ENCODE peak calls at places on chromosomes 13 and 19, in eight cellular contexts. H is heart right ventricle, E is gastrocnemius medialis, W is tibial nerve, B is uterus, A is choroid plexus epithelial cell, J is left lung, U is fibroblast of mammary gland. O is an unnamed sample.

GRCh38 chr13:100306444-100306999 is 217.6 kb downstream of the PCCA start:
- DNase-seq in H (no peak), E (no peak), W (no peak), B (no peak), A (peak), J (no peak), U (no peak), O (no peak)

GRCh38 chr19:3586124-3586626 is 897 bp downstream of the GIPC3 start:
- DNase-seq in H (no peak), E (no peak), W (no peak), B (no peak), A (no peak), J (no peak), U (no peak), O (no peak)

GRCh38 chr19:48413879-48414623 is 20.6 kb downstream of the GRIN2D start:
- DNase-seq in H (no peak), E (no peak), W (no peak), B (no peak), A (no peak), J (no peak), U (no peak), O (no peak)

GRCh38 chr19:38727306-38727867 is 16.9 kb downstream of the CAPN12 start:
- DNase-seq in H (no peak), E (no peak), W (no peak), B (peak), A (no peak), J (no peak), U (no peak), O (no peak)

GRCh38 chr13:19910336-19911072 is 47.1 kb upstream of the ZMYM5 start:
- DNase-seq in H (no peak), E (no peak), W (no peak), B (no peak), A (peak), J (no peak), U (peak), O (peak)

GRCh38 chr13:114129649-114130062 is 2.8 kb downstream of the RASA3 start:
- DNase-seq in H (no peak), E (no peak), W (no peak), B (no peak), A (no peak), J (no peak), U (no peak), O (no peak)

GRCh38 chr13:112670864-112671263 is 19.0 kb upstream of the ATP11A start:
- DNase-seq in H (no peak), E (no peak), W (no peak), B (no peak), A (no peak), J (no peak), U (no peak), O (no peak)

GRCh38 chr13:30759748-30760147 is 24.4 kb downstream of the ALOX5AP start:
- DNase-seq in H (no peak), E (no peak), W (no peak), B (no peak), A (peak), J (no peak), U (no peak), O (peak)

GRCh38 chr13:113115363-113116205 is 7.0 kb upstream of the F10 start:
- DNase-seq in H (no peak), E (no peak), W (no peak), B (no peak), A (no peak), J (peak), U (no peak), O (no peak)

GRCh38 chr13:46119883-46120614 is 15.2 kb upstream of the CPB2 start:
- DNase-seq in H (no peak), E (no peak), W (no peak), B (no peak), A (peak), J (peak), U (peak), O (peak)

GRCh38 chr13:103255587-103256301 is 189.5 kb upstream of the SLC10A2 start:
- DNase-seq in H (no peak), E (no peak), W (no peak), B (no peak), A (no peak), J (no peak), U (no peak), O (no peak)

GRCh38 chr19:10116085-10116865 is 3.4 kb downstream of the EIF3G start:
- DNase-seq in H (no peak), E (peak), W (no peak), B (no peak), A (no peak), J (no peak), U (no peak), O (no peak)

GRCh38 chr19:49438261-49438660 is 3.1 kb downstream of the SLC17A7 start:
- DNase-seq in H (no peak), E (no peak), W (no peak), B (no peak), A (no peak), J (no peak), U (no peak), O (no peak)

GRCh38 chr13:41696163-41697003 is 239.0 kb downstream of the RGCC start:
- DNase-seq in H (no peak), E (no peak), W (no peak), B (no peak), A (peak), J (no peak), U (peak), O (peak)

GRCh38 chr13:35789335-35790166 is 313.1 kb upstream of the MAB21L1 start:
- DNase-seq in H (no peak), E (no peak), W (no peak), B (no peak), A (peak), J (no peak), U (peak), O (peak)

GRCh38 chr19:43432866-43433673 is 18.4 kb downstream of the TEX101 start:
- DNase-seq in H (peak), E (no peak), W (no peak), B (peak), A (peak), J (peak), U (peak), O (peak)

GRCh38 chr13:56352356-56352755 is 788.4 kb upstream of the PRR20A start:
- DNase-seq in H (no peak), E (no peak), W (no peak), B (no peak), A (no peak), J (no peak), U (no peak), O (no peak)

GRCh38 chr19:35742121-35742724 is at the start of gene IGFLR1:
- DNase-seq in H (no peak), E (no peak), W (no peak), B (no peak), A (no peak), J (peak), U (no peak), O (no peak)

GRCh38 chr13:31588923-31589322 is 150.4 kb upstream of the RXFP2 start:
- DNase-seq in H (no peak), E (no peak), W (no peak), B (no peak), A (no peak), J (no peak), U (no peak), O (no peak)

GRCh38 chr19:58154287-58154678 is 3.7 kb upstream of the ZNF329 start:
- DNase-seq in H (peak), E (no peak), W (no peak), B (peak), A (peak), J (peak), U (peak), O (peak)

GRCh38 chr13:83450586-83450985 is 431.7 kb downstream of the SLITRK1 start:
- DNase-seq in H (no peak), E (no peak), W (no peak), B (no peak), A (peak), J (no peak), U (no peak), O (peak)

GRCh38 chr13:110023729-110024645 is 237.6 kb upstream of the IRS2 start:
- DNase-seq in H (peak), E (peak), W (no peak), B (peak), A (peak), J (no peak), U (peak), O (peak)

GRCh38 chr13:47415048-47415447 is 518.2 kb upstream of the HTR2A start:
- DNase-seq in H (no peak), E (no peak), W (no peak), B (no peak), A (peak), J (no peak), U (no peak), O (peak)

GRCh38 chr19:16778796-16779411 is 50.3 kb upstream of the SIN3B start:
- DNase-seq in H (peak), E (no peak), W (no peak), B (peak), A (peak), J (no peak), U (peak), O (peak)

GRCh38 chr19:13241321-13242104 is 91.3 kb downstream of the IER2 start:
- DNase-seq in H (no peak), E (no peak), W (no peak), B (no peak), A (no peak), J (no peak), U (peak), O (no peak)

GRCh38 chr19:17496337-17496997 is 15.0 kb upstream of the PGLS start:
- DNase-seq in H (peak), E (no peak), W (no peak), B (peak), A (peak), J (peak), U (peak), O (peak)

GRCh38 chr19:51689751-51690358 is 3.3 kb upstream of the SPACA6 start:
- DNase-seq in H (peak), E (no peak), W (no peak), B (peak), A (peak), J (peak), U (no peak), O (peak)

GRCh38 chr19:58562126-58563033 is 4.0 kb upstream of the UBE2M start:
- DNase-seq in H (no peak), E (no peak), W (no peak), B (no peak), A (peak), J (peak), U (peak), O (peak)

GRCh38 chr13:112850273-112850672 is 118.7 kb upstream of the MCF2L start:
- DNase-seq in H (no peak), E (no peak), W (no peak), B (no peak), A (no peak), J (peak), U (no peak), O (no peak)

GRCh38 chr13:44211286-44211685 is 162.3 kb upstream of the SERP2 start:
- DNase-seq in H (no peak), E (no peak), W (no peak), B (no peak), A (no peak), J (no peak), U (no peak), O (no peak)

GRCh38 chr19:31066385-31066784 is 282.9 kb downstream of the TSHZ3 start:
- DNase-seq in H (no peak), E (no peak), W (no peak), B (no peak), A (peak), J (no peak), U (peak), O (peak)

GRCh38 chr19:4172861-4173473 is 9.4 kb downstream of the SIRT6 start:
- DNase-seq in H (peak), E (no peak), W (no peak), B (no peak), A (peak), J (peak), U (no peak), O (peak)

DNA sequence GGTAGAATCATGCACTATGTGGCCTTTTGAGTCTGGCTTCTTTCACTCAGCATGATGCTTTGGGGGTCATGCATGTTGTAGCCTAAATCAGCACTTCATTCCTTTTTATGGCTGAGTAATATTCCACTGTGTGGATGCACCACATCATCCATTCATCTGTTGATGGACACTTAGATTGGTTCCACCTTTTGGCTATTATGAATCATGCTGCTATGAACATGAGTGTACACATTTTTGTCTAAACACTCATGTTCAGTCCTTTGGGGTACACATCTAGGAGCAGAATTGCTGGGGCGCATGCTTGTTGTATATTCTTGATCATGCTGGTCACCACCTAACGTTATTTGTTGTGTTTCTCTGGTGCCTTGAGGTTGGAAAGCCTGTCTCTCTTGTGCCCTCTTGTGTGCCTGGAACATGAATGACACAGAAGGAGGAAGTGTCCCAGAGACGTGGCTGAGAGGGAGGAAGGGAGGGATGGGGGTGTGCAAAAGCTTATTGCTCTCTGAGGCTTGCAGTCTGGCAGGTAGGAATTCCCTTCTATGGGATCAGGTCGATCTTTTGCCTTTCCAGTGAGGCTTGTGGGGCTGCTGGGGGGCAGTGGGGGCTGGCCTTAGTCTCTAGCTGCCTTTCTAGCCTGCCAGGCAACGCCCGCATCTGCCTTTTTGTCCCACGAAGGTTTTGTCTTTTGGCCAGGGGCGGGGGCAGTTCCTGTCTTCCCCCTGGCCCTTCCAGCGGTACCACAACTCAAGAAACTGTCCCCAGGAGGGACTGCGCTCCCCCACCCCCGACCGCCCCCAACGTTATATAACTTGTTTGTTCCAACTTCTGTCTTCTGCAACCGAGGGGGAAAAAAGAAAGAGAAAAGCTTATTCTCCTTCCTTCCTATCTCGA is 7.6 kb downstream of the KLHL26 start:
- DNase-seq in H (peak), E (no peak), W (no peak), B (no peak), A (no peak), J (no peak), U (peak), O (no peak)
- TF ChIP-seq CTCF in H (no peak), E (no peak), W (no peak), B (no peak), A (no peak), J (no peak), U (no peak), O (no peak)

GRCh38 chr19:47253467-47253881 is 2.9 kb upstream of the CCDC9 start:
- DNase-seq in H (no peak), E (no peak), W (no peak), B (no peak), A (peak), J (no peak), U (peak), O (peak)
- H3K4me3 ChIP-seq in H (no peak), E (no peak), W (no peak), B (no peak), A (no peak), J (no peak), U (no peak), O (no peak)

GRCh38 chr19:5341448-5341820 is 822 bp upstream of the PTPRS start:
- DNase-seq in H (no peak), E (no peak), W (no peak), B (no peak), A (no peak), J (no peak), U (no peak), O (no peak)

GRCh38 chr19:5338661-5339469 is 1.7 kb downstream of the PTPRS start:
- DNase-seq in H (no peak), E (no peak), W (no peak), B (no peak), A (no peak), J (no peak), U (no peak), O (no peak)

GRCh38 chr19:5340637-5341447 is at the start of gene PTPRS:
- DNase-seq in H (peak), E (peak), W (peak), B (peak), A (peak), J (peak), U (peak), O (peak)

GRCh38 chr19:5339470-5339949 is 1.1 kb downstream of the PTPRS start:
- DNase-seq in H (no peak), E (no peak), W (no peak), B (no peak), A (no peak), J (no peak), U (no peak), O (no peak)

DNA sequence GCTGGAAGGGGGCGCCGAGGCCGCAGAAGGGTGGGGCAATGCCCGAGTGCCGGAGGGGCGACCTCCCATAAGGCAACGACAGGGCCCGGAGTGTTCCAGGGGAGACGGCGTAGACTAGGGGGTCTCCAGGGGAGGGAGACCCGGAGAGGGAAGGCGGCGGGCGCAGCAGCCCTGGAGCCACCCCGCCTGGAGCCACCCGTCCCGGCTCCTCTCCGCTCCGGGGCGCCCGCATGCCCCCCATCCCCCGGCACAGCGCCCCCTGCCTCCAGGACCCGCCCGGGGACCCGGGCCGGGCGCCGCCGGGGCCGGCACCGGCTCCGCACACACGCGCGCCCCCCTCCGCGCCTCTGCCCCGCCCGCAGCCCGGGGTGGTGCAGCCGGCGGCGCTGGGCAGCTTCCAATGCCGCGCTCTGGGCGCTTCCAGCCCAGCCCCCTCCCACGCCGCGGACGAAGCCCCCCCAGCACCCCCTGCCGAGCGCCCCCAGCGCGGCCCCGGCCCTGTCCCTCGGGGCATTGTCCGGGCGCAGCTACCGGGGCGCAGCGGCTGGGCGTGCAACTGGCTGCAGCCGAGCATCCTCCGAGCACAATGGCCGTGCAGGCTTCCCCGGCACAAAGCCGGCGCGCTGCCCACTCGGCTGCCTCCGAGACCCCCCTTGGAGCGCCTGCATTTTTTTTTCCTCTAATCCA is 519 bp downstream of the PTPRS start:
- DNase-seq in H (no peak), E (no peak), W (no peak), B (no peak), A (no peak), J (no peak), U (no peak), O (no peak)
- TF ChIP-seq CTCF in H (no peak), E (no peak), W (peak), B (no peak), A (no peak), J (no peak), U (no peak), O (no peak)

GRCh38 chr13:111115841-111116500 is 861 bp downstream of the ARHGEF7 start:
- DNase-seq in H (peak), E (no peak), W (peak), B (peak), A (peak), J (no peak), U (peak), O (peak)

GRCh38 chr13:111117961-111118360 is 2.9 kb downstream of the ARHGEF7 start:
- DNase-seq in H (no peak), E (no peak), W (no peak), B (no peak), A (no peak), J (no peak), U (peak), O (no peak)

GRCh38 chr13:111117289-111117688 is 2.2 kb downstream of the ARHGEF7 start:
- DNase-seq in H (no peak), E (no peak), W (no peak), B (no peak), A (no peak), J (no peak), U (peak), O (no peak)

GRCh38 chr13:111115051-111115840 is at the start of gene ARHGEF7:
- DNase-seq in H (no peak), E (no peak), W (no peak), B (no peak), A (no peak), J (no peak), U (no peak), O (no peak)

DNA sequence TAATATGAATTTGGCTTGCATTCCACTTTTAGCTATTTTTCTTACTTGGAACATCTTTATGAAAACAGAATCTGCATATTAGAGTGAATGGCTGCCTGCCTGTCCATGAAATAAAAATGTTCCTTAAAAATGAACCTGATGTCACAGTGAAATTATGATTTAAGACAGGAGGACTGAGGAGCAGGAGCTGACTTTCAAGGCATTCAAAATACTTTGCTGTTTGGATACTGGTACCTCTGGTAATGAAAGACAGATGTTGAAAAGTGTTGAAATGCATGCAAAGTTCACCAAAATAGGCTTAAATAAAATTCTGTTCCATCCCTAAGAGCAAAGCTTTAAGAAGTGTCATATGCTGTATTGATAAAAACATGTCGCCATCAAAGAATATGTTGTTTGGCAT is 1.7 kb downstream of the ARHGEF7 start:
- DNase-seq in H (no peak), E (no peak), W (no peak), B (no peak), A (no peak), J (no peak), U (peak), O (no peak)
- H3K4me3 ChIP-seq in H (peak), E (no peak), W (no peak), B (peak), A (no peak), J (no peak), U (no peak), O (no peak)

DNA sequence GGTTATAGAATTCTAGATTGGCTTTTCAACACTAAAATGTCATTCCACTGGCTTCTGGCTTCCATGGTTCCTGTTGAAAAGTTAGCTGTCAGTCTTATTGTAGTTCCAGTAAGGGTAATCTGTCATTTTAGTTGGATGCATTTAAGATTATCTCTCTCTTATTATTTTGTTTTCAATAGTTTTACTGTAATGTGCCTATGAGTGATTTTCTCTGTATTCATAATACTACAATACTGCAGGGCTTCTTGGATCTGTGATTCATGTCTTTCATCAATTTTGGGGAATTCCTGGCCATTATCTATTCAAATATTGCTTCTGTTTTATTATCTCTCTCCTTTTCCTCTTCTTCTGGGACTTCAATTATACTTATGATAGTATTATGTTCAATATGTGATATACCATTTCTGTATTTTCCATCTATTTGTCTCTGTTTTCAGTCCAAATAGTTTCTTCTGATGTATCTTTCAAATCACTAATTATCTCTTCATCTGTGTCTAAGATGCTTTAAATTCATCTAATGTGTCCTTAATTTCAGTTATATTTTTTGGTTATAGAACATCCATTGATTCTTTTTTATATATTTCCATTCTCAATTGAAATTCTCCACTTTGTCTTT is 101.5 kb downstream of the KCTD15 start:
- DNase-seq in H (no peak), E (no peak), W (no peak), B (no peak), A (no peak), J (no peak), U (no peak), O (no peak)
- TF ChIP-seq CTCF in H (no peak), E (no peak), W (no peak), B (no peak), A (no peak), J (no peak), U (no peak), O (no peak)

GRCh38 chr19:2326699-2327360 is 1.6 kb downstream of the LSM7 start:
- DNase-seq in H (no peak), E (no peak), W (no peak), B (no peak), A (no peak), J (no peak), U (no peak), O (no peak)
- H3K4me3 ChIP-seq in H (no peak), E (no peak), W (no peak), B (no peak), A (no peak), J (peak), U (no peak), O (no peak)